ENCODE peak calls at places on chromosomes 1 and 21, in eight cellular contexts. C, Z, X, V, W, A, Q and K are unnamed samples.
A peak's percentile ranks its signal among the peaks of the same experiment; 100 is the strongest.

GRCh38 chr1:192565946-192566345 is 9.6 kb upstream of the RGS1 start:
- DNase-seq in C (no peak), Z (no peak), A (no peak), Q (no peak), X (no peak), V (no peak), W (no peak), K (no peak)

GRCh38 chr1:240658312-240658975 is 46.5 kb upstream of the GREM2 start:
- DNase-seq in A (no peak), V (no peak), C (no peak), Q (no peak), Z (no peak), X (peak; percentile 12), W (no peak), K (no peak)

GRCh38 chr1:75672528-75673393 is 51.7 kb upstream of the ACADM start:
- DNase-seq in Z (no peak), W (peak; percentile 42), V (peak; percentile 31), X (peak; percentile 39), Q (no peak), C (no peak), A (no peak), K (peak; percentile 8)

GRCh38 chr21:45011911-45012660 is 62.3 kb upstream of the ADARB1 start:
- DNase-seq in A (no peak), V (peak; percentile 87), X (peak; percentile 77), C (no peak), Q (peak; percentile 51), W (peak; percentile 16), Z (no peak), K (peak; percentile 58)

GRCh38 chr1:19485362-19486187 is at the start of gene CAPZB:
- DNase-seq in W (peak; percentile 90), X (peak; percentile 84), C (no peak), Z (peak; percentile 98), Q (peak; percentile 96), V (peak; percentile 98), A (peak; percentile 95), K (peak; percentile 92)

GRCh38 chr1:50458507-50458906 is 35.3 kb upstream of the DMRTA2 start:
- DNase-seq in W (no peak), Z (no peak), A (no peak), Q (no peak), X (peak; percentile 9), V (no peak), C (no peak), K (no peak)

GRCh38 chr1:30782361-30783243 is 25.0 kb upstream of the LAPTM5 start:
- DNase-seq in A (peak; percentile 68), W (peak; percentile 65), Z (peak; percentile 80), Q (peak; percentile 88), C (no peak), X (peak; percentile 58), V (peak; percentile 90), K (peak; percentile 89)

GRCh38 chr21:35853321-35853922 is 206.9 kb downstream of the SETD4 start:
- DNase-seq in A (no peak), C (no peak), V (no peak), W (no peak), X (peak; percentile 22), Z (no peak), Q (no peak), K (no peak)

GRCh38 chr1:193275773-193276172 is 89.4 kb upstream of the B3GALT2 start:
- DNase-seq in W (peak; percentile 10), Q (peak; percentile 7), V (no peak), C (no peak), Z (no peak), A (no peak), X (no peak), K (no peak)

GRCh38 chr1:52707927-52708655 is 9.9 kb upstream of the COA7 start:
- DNase-seq in V (no peak), Z (no peak), Q (no peak), X (peak; percentile 23), A (no peak), C (no peak), W (no peak), K (no peak)

GRCh38 chr1:67429528-67430357 is 459 bp downstream of the SERBP1 start:
- DNase-seq in A (peak; percentile 43), Q (peak; percentile 43), C (no peak), Z (peak; percentile 41), X (no peak), W (peak; percentile 40), V (peak; percentile 9), K (peak; percentile 15)

GRCh38 chr1:183810756-183811155 is 5.8 kb downstream of the RGL1 start:
- DNase-seq in X (no peak), A (no peak), C (no peak), W (no peak), V (no peak), Q (no peak), Z (no peak), K (no peak)

GRCh38 chr21:36485476-36485875 is 5.6 kb upstream of the CLDN14 start:
- DNase-seq in Q (no peak), Z (no peak), X (no peak), V (no peak), W (no peak), C (no peak), A (no peak), K (no peak)

GRCh38 chr1:28718601-28719331 is 18.0 kb upstream of the YTHDF2 start:
- DNase-seq in W (no peak), Q (no peak), X (peak; percentile 49), Z (no peak), V (no peak), A (no peak), C (no peak), K (no peak)

GRCh38 chr1:223223091-223223995 is 80.3 kb upstream of the TLR5 start:
- DNase-seq in X (no peak), W (no peak), A (no peak), V (no peak), Z (no peak), Q (no peak), C (no peak), K (no peak)

GRCh38 chr1:197915797-197916686 is 1.1 kb upstream of the LHX9 start:
- DNase-seq in V (peak; percentile 69), W (peak; percentile 82), Q (peak; percentile 80), Z (no peak), C (no peak), A (no peak), X (peak; percentile 51), K (peak; percentile 88)

GRCh38 chr1:39689214-39689613 is 2.0 kb downstream of the HPCAL4 start:
- DNase-seq in A (no peak), W (no peak), C (no peak), Q (no peak), Z (no peak), V (no peak), X (no peak), K (no peak)

GRCh38 chr1:73623946-73624345 is 574.0 kb downstream of the LRRIQ3 start:
- DNase-seq in W (no peak), C (no peak), V (no peak), Z (no peak), Q (no peak), A (no peak), X (no peak), K (no peak)

GRCh38 chr1:169949139-169949538 is 55.4 kb upstream of the SCYL3 start:
- DNase-seq in C (no peak), X (peak; percentile 49), A (no peak), Z (no peak), Q (no peak), W (no peak), V (no peak), K (no peak)

GRCh38 chr1:87720561-87720960 is 391.9 kb downstream of the LMO4 start:
- DNase-seq in A (no peak), Z (no peak), W (peak; percentile 30), V (no peak), Q (no peak), X (no peak), C (no peak), K (no peak)

GRCh38 chr1:53076165-53076564 is 14.2 kb downstream of the PODN start:
- DNase-seq in W (no peak), V (no peak), X (no peak), C (no peak), A (no peak), Z (no peak), Q (no peak), K (no peak)